ENCODE peak calls at places on chromosomes 7 and 10, in five cellular contexts. E is A549; J is NCI-H1417; Z is stimulated activated CD8-positive, alpha-beta memory T cell treated with anti-CD3 and anti-CD28 coated beads, Interleukin-15, amount 100 ng/mL, for 24 hours; S is HEK293T. F is an unnamed sample.

GRCh38 chr7:37527109-37527508 is 78.4 kb upstream of the ELMO1 start:
- DNase-seq in S (no peak), Z (no peak), J (no peak), E (no peak), F (no peak)

GRCh38 chr10:103637855-103638561 is 144.5 kb downstream of the NEURL1 start:
- DNase-seq in Z (no peak), S (no peak), E (no peak), J (no peak), F (no peak)

GRCh38 chr7:17716816-17717215 is 223.5 kb downstream of the SNX13 start:
- DNase-seq in E (no peak), Z (no peak), S (no peak), J (no peak), F (no peak)

GRCh38 chr10:86234553-86235270 is 131.9 kb downstream of the GRID1 start:
- DNase-seq in E (no peak), S (no peak), J (no peak), Z (no peak), F (no peak)

GRCh38 chr7:55131421-55131929 is 112.7 kb downstream of the EGFR start:
- DNase-seq in E (no peak), Z (no peak), S (no peak), J (no peak), F (no peak)

GRCh38 chr7:107594961-107595737 is 15.1 kb downstream of the BCAP29 start:
- DNase-seq in S (no peak), Z (no peak), E (no peak), J (no peak), F (peak; percentile 58)

GRCh38 chr10:36670616-36671402 is 454.6 kb upstream of the ANKRD30A start:
- DNase-seq in E (no peak), S (no peak), J (no peak), Z (no peak), F (no peak)

GRCh38 chr7:139560678-139561077 is 37.2 kb downstream of the CLEC2L start:
- DNase-seq in S (no peak), J (no peak), Z (no peak), E (no peak), F (no peak)

GRCh38 chr7:130009848-130010688 is 41.1 kb downstream of the ZC3HC1 start:
- DNase-seq in Z (no peak), E (peak; percentile 67), J (no peak), S (no peak), F (peak; percentile 89)

GRCh38 chr10:77417806-77418205 is 219.8 kb downstream of the KCNMA1 start:
- DNase-seq in S (no peak), Z (no peak), J (no peak), E (no peak), F (no peak)

GRCh38 chr10:58898854-58899573 is 277.4 kb upstream of the PHYHIPL start:
- DNase-seq in Z (no peak), J (no peak), E (no peak), S (no peak), F (no peak)

GRCh38 chr7:155536451-155536850 is 9.9 kb downstream of the CNPY1 start:
- DNase-seq in Z (no peak), S (no peak), E (no peak), J (no peak), F (no peak)

GRCh38 chr10:49398986-49399385 is 3.1 kb upstream of the DRGX start:
- DNase-seq in E (no peak), Z (no peak), J (no peak), S (no peak), F (no peak)

GRCh38 chr7:102728-103127 is 89.6 kb upstream of the FAM20C start:
- DNase-seq in S (no peak), Z (no peak), J (no peak), E (no peak), F (no peak)

GRCh38 chr7:1727812-1728570 is 57.9 kb downstream of the ELFN1 start:
- DNase-seq in J (peak; percentile 46), S (no peak), E (no peak), Z (no peak), F (no peak)

GRCh38 chr10:101492205-101492604 is 95.9 kb downstream of the POLL start:
- DNase-seq in J (peak; percentile 19), Z (no peak), S (no peak), E (no peak), F (no peak)

GRCh38 chr7:27163776-27164380 is 1.5 kb downstream of the HOXA9 start:
- DNase-seq in E (no peak), Z (no peak), J (no peak), S (no peak), F (no peak)

GRCh38 chr10:128468462-128468861 is 342.2 kb upstream of the MKI67 start:
- DNase-seq in S (no peak), Z (no peak), J (no peak), E (no peak), F (no peak)

GRCh38 chr10:29955308-29955935 is 104.0 kb downstream of the JCAD start:
- DNase-seq in S (no peak), J (no peak), Z (no peak), E (no peak), F (no peak)

GRCh38 chr7:1409555-1409954 is 49.7 kb downstream of the MICALL2 start:
- DNase-seq in S (no peak), J (no peak), Z (no peak), E (no peak), F (no peak)

GRCh38 chr7:157411580-157411979 is 74.8 kb downstream of the DNAJB6 start:
- DNase-seq in J (no peak), S (no peak), E (no peak), Z (no peak), F (no peak)

GRCh38 chr7:8823486-8823885 is 390.1 kb downstream of the NXPH1 start:
- DNase-seq in S (no peak), E (no peak), Z (no peak), J (no peak), F (no peak)

GRCh38 chr10:44801383-44802327 is 109.5 kb upstream of the TMEM72 start:
- DNase-seq in S (peak; percentile 21), J (peak; percentile 10), Z (no peak), E (no peak), F (no peak)

GRCh38 chr10:103476046-103476768 is 2.8 kb downstream of the CALHM3 start:
- DNase-seq in Z (no peak), J (no peak), E (no peak), S (peak; percentile 59), F (no peak)

GRCh38 chr10:14142631-14143270 is 188.0 kb downstream of the FRMD4A start:
- DNase-seq in J (no peak), S (no peak), Z (no peak), E (no peak), F (no peak)

GRCh38 chr7:108062250-108063014 is 59.5 kb upstream of the LAMB1 start:
- DNase-seq in E (no peak), Z (no peak), S (no peak), J (no peak), F (no peak)

GRCh38 chr10:71496927-71497801 is 100.4 kb downstream of the CDH23 start:
- DNase-seq in E (no peak), Z (no peak), S (no peak), J (no peak), F (no peak)

GRCh38 chr10:131703941-131704340 is 196.9 kb upstream of the PPP2R2D start:
- DNase-seq in Z (no peak), S (no peak), E (no peak), J (no peak), F (no peak)

GRCh38 chr7:38886265-38886664 is 22.7 kb downstream of the VPS41 start:
- DNase-seq in Z (no peak), J (no peak), S (no peak), E (no peak), F (no peak)

GRCh38 chr7:10793995-10794780 is 179.5 kb upstream of the PHF14 start:
- DNase-seq in Z (no peak), J (no peak), E (no peak), S (no peak), F (no peak)

GRCh38 chr10:112875474-112876267 is 74.4 kb upstream of the TCF7L2 start:
- DNase-seq in J (no peak), E (peak; percentile 50), Z (no peak), S (no peak), F (no peak)

GRCh38 chr10:133176546-133176945 is 16.5 kb downstream of the KNDC1 start:
- DNase-seq in S (no peak), E (no peak), Z (no peak), J (no peak), F (no peak)

GRCh38 chr10:87707254-87707653 is 47.6 kb downstream of the PAPSS2 start:
- DNase-seq in S (no peak), Z (no peak), J (no peak), E (no peak), F (no peak)

GRCh38 chr7:937851-938484 is 16.5 kb downstream of the ADAP1 start:
- DNase-seq in S (no peak), Z (no peak), J (no peak), E (no peak), F (no peak)

GRCh38 chr7:23012797-23013714 is 874 bp downstream of the HYCC1 start:
- DNase-seq in S (peak; percentile 26), E (peak; percentile 12), Z (peak; percentile 3), J (peak; percentile 76), F (no peak)

GRCh38 chr7:157771-158251 is 34.6 kb upstream of the FAM20C start:
- DNase-seq in Z (no peak), S (no peak), E (no peak), J (no peak), F (no peak)

GRCh38 chr10:25125151-25125550 is 49.6 kb upstream of the GPR158 start:
- DNase-seq in J (peak; percentile 4), Z (no peak), E (no peak), S (no peak), F (no peak)

GRCh38 chr10:43037440-43037839 is 39.4 kb upstream of the RET start:
- DNase-seq in S (no peak), Z (no peak), J (no peak), E (no peak), F (no peak)